ENCODE peak calls at places on chromosomes 16 and 17, in nine cellular contexts. I is MM.1S, M is hepatocyte, P is right atrium auricular region, V is IMR-90, R is adrenal gland, U is heart left ventricle, Y is left lung, A is heart right ventricle. K is an unnamed sample.

GRCh38 chr16:67177743-67178699 is 5.7 kb downstream of the MATCAP1 start:
- DNase-seq in I (peak; percentile 82), M (peak; percentile 91), P (no peak), V (peak; percentile 40), R (peak; percentile 73), U (peak; percentile 70), Y (peak; percentile 93), A (no peak), K (peak; percentile 94)

GRCh38 chr17:50550661-50551432 is 3.9 kb downstream of the SPATA20 start:
- DNase-seq in I (no peak), M (peak; percentile 94), P (peak; percentile 88), V (peak; percentile 85), R (peak; percentile 91), U (peak; percentile 86), Y (peak; percentile 84), A (peak; percentile 84), K (peak; percentile 76)

GRCh38 chr16:21162661-21163151 is 4.2 kb downstream of the LDAF1 start:
- DNase-seq in I (no peak), M (no peak), P (no peak), V (peak; percentile 35), R (no peak), U (peak; percentile 88), Y (no peak), A (peak; percentile 75), K (no peak)

GRCh38 chr17:39676198-39676819 is 8.1 kb downstream of the PNMT start:
- DNase-seq in I (no peak), M (no peak), P (no peak), V (no peak), R (no peak), U (peak; percentile 86), Y (peak; percentile 88), A (peak; percentile 69), K (no peak)

GRCh38 chr16:77574867-77575619 is 140.2 kb upstream of the ADAMTS18 start:
- DNase-seq in I (no peak), M (peak; percentile 32), P (no peak), V (no peak), R (peak; percentile 23), U (peak; percentile 33), Y (no peak), A (peak; percentile 64), K (no peak)

GRCh38 chr17:30235386-30236296 is at the start of gene SLC6A4:
- DNase-seq in I (no peak), M (peak; percentile 44), P (no peak), V (no peak), R (no peak), U (no peak), Y (no peak), A (no peak), K (no peak)

GRCh38 chr16:85616608-85617311 is 3.6 kb downstream of the GSE1 start:
- DNase-seq in I (no peak), M (no peak), P (no peak), V (no peak), R (peak; percentile 91), U (peak; percentile 79), Y (peak; percentile 92), A (peak; percentile 49), K (peak; percentile 58)

GRCh38 chr16:71870818-71871217 is 13.2 kb downstream of the ZNF821 start:
- DNase-seq in I (no peak), M (no peak), P (no peak), V (no peak), R (no peak), U (no peak), Y (no peak), A (no peak), K (no peak)

DNA sequence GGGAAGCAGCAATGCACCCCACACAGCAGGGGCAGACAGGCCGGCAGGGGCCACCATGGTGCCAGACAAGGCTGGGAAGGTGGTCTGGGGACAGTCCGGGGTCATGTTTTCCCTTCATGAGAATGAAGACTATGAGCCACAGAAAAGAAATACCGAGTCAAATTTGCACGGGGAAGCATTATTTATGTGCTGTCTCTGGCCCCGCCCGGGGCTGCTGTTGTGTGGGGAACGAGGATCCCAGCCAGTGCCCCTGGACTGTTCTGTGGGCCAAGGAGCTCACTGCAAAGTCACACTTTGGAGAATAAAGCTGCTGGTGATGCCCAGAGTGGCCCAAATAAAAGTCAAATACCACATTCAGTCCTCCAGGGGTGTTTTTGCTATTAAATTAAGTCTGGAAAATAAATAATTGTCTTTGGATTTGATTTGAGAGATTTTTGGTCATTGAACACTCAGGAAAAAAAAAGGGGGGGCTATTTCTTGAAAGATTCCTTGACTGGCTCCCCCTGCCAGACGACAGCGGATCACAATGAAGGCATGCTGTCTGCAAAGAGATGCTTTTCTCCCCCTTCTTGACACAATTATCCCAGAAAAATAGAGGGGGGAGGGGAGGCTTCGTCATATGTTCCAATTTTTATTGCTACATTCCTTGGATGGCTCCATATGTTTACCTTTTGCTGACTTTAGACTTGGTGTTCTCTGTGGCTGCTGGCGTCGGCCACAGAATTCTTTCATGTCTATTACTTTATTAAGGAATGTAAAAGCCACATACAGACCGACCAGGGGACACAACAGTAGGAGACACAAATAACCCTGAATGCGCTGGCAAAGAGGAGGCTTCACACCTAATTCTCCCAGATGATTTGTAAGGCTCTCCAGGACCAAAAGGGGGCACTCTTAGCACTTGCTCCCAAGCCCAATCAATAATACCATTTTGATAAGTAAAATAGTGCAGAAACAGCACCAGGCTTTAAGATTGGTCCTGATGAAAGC is 27.1 kb upstream of the ANKFN1 start:
- DNase-seq in I (no peak), M (peak; percentile 69), P (no peak), V (peak; percentile 74), R (no peak), U (no peak), Y (no peak), A (no peak), K (no peak)
- TF ChIP-seq CTCF in I (peak; percentile 34), M (peak; percentile 65), P (no peak), V (peak; percentile 79), R (peak; percentile 11), U (peak; percentile 29), Y (peak; percentile 11), A (no peak), K (peak; percentile 38)

GRCh38 chr17:48681609-48682008 is 40.7 kb downstream of the PRAC1 start:
- DNase-seq in I (no peak), M (no peak), P (no peak), V (no peak), R (no peak), U (no peak), Y (no peak), A (no peak), K (no peak)

GRCh38 chr17:48678141-48678971 is 44.0 kb downstream of the PRAC1 start:
- DNase-seq in I (peak; percentile 62), M (peak; percentile 85), P (peak; percentile 58), V (peak; percentile 19), R (peak; percentile 49), U (peak; percentile 48), Y (peak; percentile 89), A (peak; percentile 31), K (peak; percentile 93)

GRCh38 chr17:48676963-48677558 is 45.3 kb downstream of the PRAC1 start:
- DNase-seq in I (no peak), M (no peak), P (no peak), V (no peak), R (no peak), U (no peak), Y (no peak), A (no peak), K (no peak)

DNA sequence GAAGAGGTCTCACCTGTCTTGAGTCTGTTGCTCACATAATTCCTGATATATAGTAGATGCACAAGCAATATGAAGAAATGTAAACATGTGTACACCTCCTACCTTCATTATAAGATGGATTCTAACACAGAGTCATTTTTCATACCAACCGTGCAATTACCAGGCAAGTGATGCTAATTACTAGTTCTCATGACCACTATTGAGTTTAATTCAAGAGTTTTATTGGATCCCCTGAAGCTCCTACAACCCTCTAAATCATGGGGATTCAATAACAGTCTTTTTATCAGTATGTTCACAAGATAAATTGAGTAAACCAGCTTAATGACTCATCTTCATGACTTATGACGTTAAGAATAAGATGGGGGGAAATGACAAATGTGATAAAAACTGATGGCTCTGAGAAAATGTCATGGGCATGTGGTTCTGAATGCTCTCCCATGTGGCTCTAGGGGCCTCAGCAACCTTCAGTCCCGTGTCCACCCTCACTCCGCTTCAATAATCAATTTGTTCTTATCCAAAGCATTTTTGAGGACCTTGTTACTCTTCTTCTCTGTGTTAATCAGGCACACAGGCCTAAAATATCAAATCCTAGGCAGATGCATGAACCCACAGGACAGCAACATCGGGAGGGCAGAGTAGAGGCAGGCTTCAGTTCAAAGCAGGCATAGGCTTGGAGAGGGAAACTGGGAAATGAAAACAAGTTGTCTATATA is 42.8 kb downstream of the PRAC1 start:
- DNase-seq in I (no peak), M (no peak), P (no peak), V (no peak), R (no peak), U (no peak), Y (no peak), A (no peak), K (no peak)
- H3K27me3 ChIP-seq in I (peaks cover 4% of the 10 kb centered on the region), M (peaks cover 61% of the 10 kb centered on the region), P (no peaks in the 10 kb centered on the region), V (peaks cover 53% of the 10 kb centered on the region), R (peaks cover 18% of the 10 kb centered on the region), U (peaks cover 49% of the 10 kb centered on the region), Y (peaks cover 8% of the 10 kb centered on the region), A (peaks cover 43% of the 10 kb centered on the region), K (no peaks in the 10 kb centered on the region)

GRCh38 chr17:48240122-48240521 is 132.6 kb downstream of the SNX11 start:
- DNase-seq in I (no peak), M (no peak), P (no peak), V (no peak), R (no peak), U (no peak), Y (no peak), A (no peak), K (no peak)

GRCh38 chr17:48239603-48239995 is 132.0 kb downstream of the SNX11 start:
- DNase-seq in I (no peak), M (no peak), P (no peak), V (no peak), R (no peak), U (no peak), Y (no peak), A (no peak), K (no peak)

GRCh38 chr17:48241770-48242497 is 134.4 kb downstream of the SNX11 start:
- DNase-seq in I (no peak), M (no peak), P (no peak), V (no peak), R (no peak), U (no peak), Y (no peak), A (no peak), K (no peak)

GRCh38 chr17:48241131-48241591 is 133.6 kb downstream of the SNX11 start:
- DNase-seq in I (peak; percentile 78), M (peak; percentile 25), P (peak; percentile 59), V (peak; percentile 42), R (peak; percentile 59), U (peak; percentile 61), Y (no peak), A (peak; percentile 38), K (no peak)

DNA sequence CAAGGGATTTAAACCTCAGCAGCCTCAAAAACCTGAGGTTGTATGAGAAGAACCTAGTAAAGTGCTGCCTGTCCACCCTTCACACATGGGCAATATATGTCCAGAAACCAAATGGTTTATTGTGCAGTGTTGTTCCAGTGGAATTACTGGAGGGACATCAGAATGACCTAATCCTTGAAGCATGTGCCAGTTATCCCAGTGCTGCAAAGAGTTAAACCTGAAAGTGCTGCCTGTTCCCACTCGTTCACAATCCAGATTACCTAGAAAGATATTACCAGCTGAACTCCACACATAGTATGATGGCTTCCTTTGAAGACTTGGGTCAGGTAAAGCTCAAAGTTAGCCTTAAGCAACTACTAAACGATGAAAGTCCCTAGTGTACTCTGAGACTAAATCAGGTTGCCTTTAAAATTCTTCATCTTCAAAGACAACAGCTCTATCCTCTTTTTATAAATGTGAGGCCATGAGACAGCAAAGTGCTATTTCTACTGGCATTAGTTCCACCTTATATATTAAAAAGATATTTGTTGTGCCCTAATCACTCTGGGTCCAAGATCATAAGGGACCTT is 133.1 kb downstream of the SNX11 start:
- DNase-seq in I (no peak), M (no peak), P (no peak), V (peak; percentile 11), R (no peak), U (no peak), Y (no peak), A (no peak), K (no peak)
- H3K4me1 ChIP-seq in I (peaks cover 35% of the 10 kb centered on the region), M (peaks cover 44% of the 10 kb centered on the region), P (no peaks in the 10 kb centered on the region), V (peaks cover 9% of the 10 kb centered on the region), R (peaks cover 2% of the 10 kb centered on the region), U (peaks cover 24% of the 10 kb centered on the region), Y (peaks cover 22% of the 10 kb centered on the region), A (peaks cover 25% of the 10 kb centered on the region), K (peaks cover 3% of the 10 kb centered on the region)

DNA sequence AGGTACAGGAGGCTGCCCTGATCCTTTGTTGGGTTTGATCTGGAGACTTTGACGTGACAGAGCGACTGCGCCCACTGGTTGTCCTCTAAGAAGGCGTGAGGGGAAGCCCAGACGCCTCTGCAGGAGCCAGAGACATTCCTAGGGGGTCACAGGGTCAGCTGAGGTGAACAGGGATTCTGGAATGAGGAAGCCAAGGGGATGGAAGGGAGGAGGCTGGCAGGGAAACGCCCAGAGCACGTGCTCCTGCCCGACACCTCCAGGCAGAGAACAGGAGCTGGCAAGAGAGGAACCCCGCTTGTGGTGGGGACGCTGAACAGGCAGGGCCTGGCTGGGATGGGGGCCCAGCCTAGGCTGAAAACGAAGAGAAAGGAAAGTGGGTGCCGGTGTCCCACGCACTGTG is 5.6 kb downstream of the CARD14 start:
- DNase-seq in I (no peak), M (peak; percentile 41), P (no peak), V (no peak), R (no peak), U (no peak), Y (no peak), A (no peak), K (no peak)
- TF ChIP-seq CTCF in I (no peak), M (no peak), P (no peak), V (no peak), R (no peak), U (no peak), Y (no peak), A (no peak), K (no peak)